ENCODE peak calls at places on chromosomes 13 and 19, in eight cellular contexts. One of them, this sample, is unnamed.

GRCh38 chr19:15159251-15159650 is 41.5 kb downstream of the NOTCH3 start:
- ATAC-seq in upper lobe of right lung: no peak
- ATAC-seq in mucosa of descending colon: no peak
- ATAC-seq in lower lobe of right lung: no peak
- ATAC-seq in psoas muscle: no peak
- ATAC-seq in naive thymus-derived CD4-positive, alpha-beta T cell: no peak
- ATAC-seq in upper lobe of left lung: no peak
- ATAC-seq in heart left ventricle: no peak
- ATAC-seq in this sample: no peak

GRCh38 chr19:32720936-32721250 is 1.3 kb downstream of the TDRD12 start:
- ATAC-seq in mucosa of descending colon: no peak
- ATAC-seq in lower lobe of right lung: peak; percentile 17
- ATAC-seq in upper lobe of right lung: no peak
- ATAC-seq in naive thymus-derived CD4-positive, alpha-beta T cell: no peak
- ATAC-seq in psoas muscle: no peak
- ATAC-seq in heart left ventricle: no peak
- ATAC-seq in upper lobe of left lung: no peak
- ATAC-seq in this sample: no peak

GRCh38 chr13:72384186-72384823 is 343.1 kb downstream of the MZT1 start:
- ATAC-seq in heart left ventricle: no peak
- ATAC-seq in psoas muscle: no peak
- ATAC-seq in naive thymus-derived CD4-positive, alpha-beta T cell: no peak
- ATAC-seq in mucosa of descending colon: no peak
- ATAC-seq in upper lobe of left lung: no peak
- ATAC-seq in upper lobe of right lung: no peak
- ATAC-seq in lower lobe of right lung: no peak
- ATAC-seq in this sample: no peak

GRCh38 chr19:23547816-23548430 is 139.1 kb downstream of the ZNF675 start:
- ATAC-seq in mucosa of descending colon: no peak
- ATAC-seq in upper lobe of left lung: no peak
- ATAC-seq in psoas muscle: no peak
- ATAC-seq in lower lobe of right lung: no peak
- ATAC-seq in heart left ventricle: no peak
- ATAC-seq in upper lobe of right lung: no peak
- ATAC-seq in naive thymus-derived CD4-positive, alpha-beta T cell: no peak
- ATAC-seq in this sample: no peak

GRCh38 chr19:18408053-18408476 is 10.6 kb upstream of the LRRC25 start:
- ATAC-seq in psoas muscle: peak; percentile 42
- ATAC-seq in upper lobe of right lung: peak; percentile 82
- ATAC-seq in naive thymus-derived CD4-positive, alpha-beta T cell: peak; percentile 40
- ATAC-seq in heart left ventricle: peak; percentile 22
- ATAC-seq in upper lobe of left lung: peak; percentile 36
- ATAC-seq in mucosa of descending colon: peak; percentile 84
- ATAC-seq in lower lobe of right lung: peak; percentile 71
- ATAC-seq in this sample: no peak

GRCh38 chr13:81551036-81551435 is 1210.1 kb upstream of the SPRY2 start:
- ATAC-seq in naive thymus-derived CD4-positive, alpha-beta T cell: no peak
- ATAC-seq in upper lobe of left lung: no peak
- ATAC-seq in heart left ventricle: no peak
- ATAC-seq in psoas muscle: no peak
- ATAC-seq in upper lobe of right lung: no peak
- ATAC-seq in mucosa of descending colon: no peak
- ATAC-seq in lower lobe of right lung: no peak
- ATAC-seq in this sample: no peak

GRCh38 chr13:110471833-110472162 is 89.7 kb downstream of the RAB20 start:
- ATAC-seq in psoas muscle: peak; percentile 43
- ATAC-seq in upper lobe of right lung: peak; percentile 78
- ATAC-seq in mucosa of descending colon: peak; percentile 74
- ATAC-seq in heart left ventricle: peak; percentile 86
- ATAC-seq in lower lobe of right lung: peak; percentile 79
- ATAC-seq in naive thymus-derived CD4-positive, alpha-beta T cell: peak; percentile 89
- ATAC-seq in upper lobe of left lung: peak; percentile 80
- ATAC-seq in this sample: peak; percentile 65

GRCh38 chr19:29813665-29814064 is 1.9 kb downstream of the CCNE1 start:
- ATAC-seq in upper lobe of left lung: no peak
- ATAC-seq in mucosa of descending colon: no peak
- ATAC-seq in naive thymus-derived CD4-positive, alpha-beta T cell: no peak
- ATAC-seq in lower lobe of right lung: no peak
- ATAC-seq in upper lobe of right lung: no peak
- ATAC-seq in psoas muscle: no peak
- ATAC-seq in heart left ventricle: no peak
- ATAC-seq in this sample: no peak

GRCh38 chr13:113646376-113646775 is 11.6 kb downstream of the ATP4B start:
- ATAC-seq in mucosa of descending colon: peak; percentile 60
- ATAC-seq in upper lobe of left lung: no peak
- ATAC-seq in psoas muscle: no peak
- ATAC-seq in naive thymus-derived CD4-positive, alpha-beta T cell: no peak
- ATAC-seq in upper lobe of right lung: no peak
- ATAC-seq in lower lobe of right lung: no peak
- ATAC-seq in heart left ventricle: no peak
- ATAC-seq in this sample: no peak

GRCh38 chr13:98829541-98829940 is 77.1 kb upstream of the SLC15A1 start:
- ATAC-seq in heart left ventricle: no peak
- ATAC-seq in naive thymus-derived CD4-positive, alpha-beta T cell: no peak
- ATAC-seq in psoas muscle: no peak
- ATAC-seq in mucosa of descending colon: no peak
- ATAC-seq in upper lobe of left lung: no peak
- ATAC-seq in upper lobe of right lung: no peak
- ATAC-seq in lower lobe of right lung: no peak
- ATAC-seq in this sample: no peak

GRCh38 chr19:13122275-13122878 is 4.3 kb downstream of the NACC1 start:
- ATAC-seq in heart left ventricle: no peak
- ATAC-seq in naive thymus-derived CD4-positive, alpha-beta T cell: no peak
- ATAC-seq in psoas muscle: no peak
- ATAC-seq in lower lobe of right lung: no peak
- ATAC-seq in mucosa of descending colon: no peak
- ATAC-seq in upper lobe of right lung: no peak
- ATAC-seq in upper lobe of left lung: no peak
- ATAC-seq in this sample: no peak

GRCh38 chr19:56681702-56682101 is 10.1 kb upstream of the ZNF835 start:
- ATAC-seq in upper lobe of left lung: no peak
- ATAC-seq in upper lobe of right lung: no peak
- ATAC-seq in lower lobe of right lung: no peak
- ATAC-seq in psoas muscle: no peak
- ATAC-seq in naive thymus-derived CD4-positive, alpha-beta T cell: no peak
- ATAC-seq in heart left ventricle: no peak
- ATAC-seq in mucosa of descending colon: no peak
- ATAC-seq in this sample: no peak

GRCh38 chr19:56683119-56683518 is 11.6 kb upstream of the ZNF835 start:
- ATAC-seq in upper lobe of left lung: no peak
- ATAC-seq in heart left ventricle: no peak
- ATAC-seq in upper lobe of right lung: no peak
- ATAC-seq in psoas muscle: no peak
- ATAC-seq in naive thymus-derived CD4-positive, alpha-beta T cell: no peak
- ATAC-seq in lower lobe of right lung: no peak
- ATAC-seq in mucosa of descending colon: no peak
- ATAC-seq in this sample: no peak

DNA sequence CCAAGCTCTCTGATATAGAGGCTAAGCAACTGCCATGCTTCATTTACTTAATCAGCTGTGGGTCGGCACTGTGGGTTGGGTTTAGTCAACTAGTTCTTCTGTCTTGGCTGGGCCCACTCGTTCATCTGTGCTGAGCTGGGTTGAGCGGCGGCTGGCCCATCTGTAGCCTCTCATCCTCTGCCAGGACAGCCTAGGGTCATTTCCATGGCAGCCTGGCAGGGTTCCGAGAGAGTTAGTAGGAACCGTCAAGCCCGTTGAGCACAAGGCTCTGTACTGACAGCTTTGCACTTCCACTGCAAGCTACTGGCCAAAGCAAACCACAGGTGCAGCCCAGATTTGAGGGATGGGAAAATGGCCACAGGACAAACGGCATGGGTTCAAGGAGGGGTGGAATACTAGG is 6.6 kb upstream of the ZNF835 start:
- ATAC-seq in heart left ventricle: no peak
- ATAC-seq in upper lobe of right lung: no peak
- ATAC-seq in mucosa of descending colon: no peak
- ATAC-seq in upper lobe of left lung: no peak
- ATAC-seq in psoas muscle: no peak
- ATAC-seq in lower lobe of right lung: no peak
- ATAC-seq in naive thymus-derived CD4-positive, alpha-beta T cell: no peak
- ATAC-seq in this sample: no peak
- H3K9me3 ChIP-seq in heart left ventricle: no peaks in the 10 kb centered on the region
- H3K9me3 ChIP-seq in upper lobe of right lung: no peaks in the 10 kb centered on the region
- H3K9me3 ChIP-seq in mucosa of descending colon: peaks cover 56% of the 10 kb centered on the region
- H3K9me3 ChIP-seq in upper lobe of left lung: no peaks in the 10 kb centered on the region
- H3K9me3 ChIP-seq in psoas muscle: peaks cover 3% of the 10 kb centered on the region
- H3K9me3 ChIP-seq in lower lobe of right lung: no peaks in the 10 kb centered on the region
- H3K9me3 ChIP-seq in naive thymus-derived CD4-positive, alpha-beta T cell: no peaks in the 10 kb centered on the region
- H3K9me3 ChIP-seq in this sample: no peaks in the 10 kb centered on the region

GRCh38 chr13:19185086-19185864 is 3.7 kb upstream of the TUBA3C start:
- ATAC-seq in naive thymus-derived CD4-positive, alpha-beta T cell: no peak
- ATAC-seq in mucosa of descending colon: no peak
- ATAC-seq in upper lobe of right lung: peak; percentile 51
- ATAC-seq in lower lobe of right lung: peak; percentile 25
- ATAC-seq in psoas muscle: no peak
- ATAC-seq in upper lobe of left lung: no peak
- ATAC-seq in heart left ventricle: no peak
- ATAC-seq in this sample: no peak
- H3K9me3 ChIP-seq in naive thymus-derived CD4-positive, alpha-beta T cell: no peaks in the 10 kb centered on the region
- H3K9me3 ChIP-seq in mucosa of descending colon: peaks cover 60% of the 10 kb centered on the region
- H3K9me3 ChIP-seq in upper lobe of right lung: no peaks in the 10 kb centered on the region
- H3K9me3 ChIP-seq in lower lobe of right lung: no peaks in the 10 kb centered on the region
- H3K9me3 ChIP-seq in psoas muscle: no peaks in the 10 kb centered on the region
- H3K9me3 ChIP-seq in upper lobe of left lung: no peaks in the 10 kb centered on the region
- H3K9me3 ChIP-seq in heart left ventricle: no peaks in the 10 kb centered on the region
- H3K9me3 ChIP-seq in this sample: peaks cover 5% of the 10 kb centered on the region

GRCh38 chr19:46967578-46968018 is 52.0 kb upstream of the NPAS1 start:
- ATAC-seq in upper lobe of right lung: peak; percentile 85
- ATAC-seq in psoas muscle: peak; percentile 68
- ATAC-seq in lower lobe of right lung: peak; percentile 78
- ATAC-seq in mucosa of descending colon: peak; percentile 98
- ATAC-seq in upper lobe of left lung: peak; percentile 83
- ATAC-seq in naive thymus-derived CD4-positive, alpha-beta T cell: peak; percentile 83
- ATAC-seq in heart left ventricle: peak; percentile 91
- ATAC-seq in this sample: peak; percentile 70

GRCh38 chr19:46974181-46974580 is 45.5 kb upstream of the NPAS1 start:
- ATAC-seq in mucosa of descending colon: no peak
- ATAC-seq in upper lobe of right lung: no peak
- ATAC-seq in upper lobe of left lung: no peak
- ATAC-seq in lower lobe of right lung: no peak
- ATAC-seq in naive thymus-derived CD4-positive, alpha-beta T cell: no peak
- ATAC-seq in heart left ventricle: no peak
- ATAC-seq in psoas muscle: no peak
- ATAC-seq in this sample: no peak

GRCh38 chr19:46972301-46972700 is 47.3 kb upstream of the NPAS1 start:
- ATAC-seq in psoas muscle: no peak
- ATAC-seq in mucosa of descending colon: no peak
- ATAC-seq in naive thymus-derived CD4-positive, alpha-beta T cell: no peak
- ATAC-seq in lower lobe of right lung: no peak
- ATAC-seq in upper lobe of right lung: no peak
- ATAC-seq in upper lobe of left lung: peak; percentile 16
- ATAC-seq in heart left ventricle: no peak
- ATAC-seq in this sample: peak; percentile 32

GRCh38 chr19:46975011-46975917 is 44.4 kb upstream of the NPAS1 start:
- ATAC-seq in mucosa of descending colon: no peak
- ATAC-seq in upper lobe of left lung: no peak
- ATAC-seq in upper lobe of right lung: no peak
- ATAC-seq in psoas muscle: no peak
- ATAC-seq in heart left ventricle: no peak
- ATAC-seq in lower lobe of right lung: no peak
- ATAC-seq in naive thymus-derived CD4-positive, alpha-beta T cell: no peak
- ATAC-seq in this sample: no peak

GRCh38 chr19:46970815-46971214 is 48.8 kb upstream of the NPAS1 start:
- ATAC-seq in lower lobe of right lung: no peak
- ATAC-seq in upper lobe of left lung: no peak
- ATAC-seq in mucosa of descending colon: no peak
- ATAC-seq in heart left ventricle: peak; percentile 84
- ATAC-seq in psoas muscle: peak; percentile 86
- ATAC-seq in naive thymus-derived CD4-positive, alpha-beta T cell: no peak
- ATAC-seq in upper lobe of right lung: no peak
- ATAC-seq in this sample: no peak
- H3K9me3 ChIP-seq in lower lobe of right lung: no peaks in the 10 kb centered on the region
- H3K9me3 ChIP-seq in upper lobe of left lung: no peaks in the 10 kb centered on the region
- H3K9me3 ChIP-seq in mucosa of descending colon: no peaks in the 10 kb centered on the region
- H3K9me3 ChIP-seq in heart left ventricle: no peaks in the 10 kb centered on the region
- H3K9me3 ChIP-seq in psoas muscle: no peaks in the 10 kb centered on the region
- H3K9me3 ChIP-seq in naive thymus-derived CD4-positive, alpha-beta T cell: no peaks in the 10 kb centered on the region
- H3K9me3 ChIP-seq in upper lobe of right lung: no peaks in the 10 kb centered on the region
- H3K9me3 ChIP-seq in this sample: no peaks in the 10 kb centered on the region

GRCh38 chr13:19159181-19159580 is 22.4 kb downstream of the TUBA3C start:
- ATAC-seq in lower lobe of right lung: no peak
- ATAC-seq in naive thymus-derived CD4-positive, alpha-beta T cell: no peak
- ATAC-seq in upper lobe of right lung: no peak
- ATAC-seq in mucosa of descending colon: no peak
- ATAC-seq in upper lobe of left lung: no peak
- ATAC-seq in heart left ventricle: no peak
- ATAC-seq in psoas muscle: no peak
- ATAC-seq in this sample: no peak

GRCh38 chr13:19157461-19157860 is 24.2 kb downstream of the TUBA3C start:
- ATAC-seq in naive thymus-derived CD4-positive, alpha-beta T cell: no peak
- ATAC-seq in mucosa of descending colon: no peak
- ATAC-seq in heart left ventricle: no peak
- ATAC-seq in upper lobe of left lung: no peak
- ATAC-seq in psoas muscle: no peak
- ATAC-seq in lower lobe of right lung: no peak
- ATAC-seq in upper lobe of right lung: no peak
- ATAC-seq in this sample: no peak

GRCh38 chr13:19158006-19158405 is 23.6 kb downstream of the TUBA3C start:
- ATAC-seq in heart left ventricle: no peak
- ATAC-seq in naive thymus-derived CD4-positive, alpha-beta T cell: peak; percentile 14
- ATAC-seq in mucosa of descending colon: no peak
- ATAC-seq in psoas muscle: no peak
- ATAC-seq in upper lobe of left lung: no peak
- ATAC-seq in lower lobe of right lung: no peak
- ATAC-seq in upper lobe of right lung: no peak
- ATAC-seq in this sample: no peak

GRCh38 chr13:19159761-19160420 is 21.7 kb downstream of the TUBA3C start:
- ATAC-seq in upper lobe of left lung: no peak
- ATAC-seq in psoas muscle: no peak
- ATAC-seq in mucosa of descending colon: no peak
- ATAC-seq in lower lobe of right lung: no peak
- ATAC-seq in heart left ventricle: no peak
- ATAC-seq in naive thymus-derived CD4-positive, alpha-beta T cell: no peak
- ATAC-seq in upper lobe of right lung: no peak
- ATAC-seq in this sample: no peak

DNA sequence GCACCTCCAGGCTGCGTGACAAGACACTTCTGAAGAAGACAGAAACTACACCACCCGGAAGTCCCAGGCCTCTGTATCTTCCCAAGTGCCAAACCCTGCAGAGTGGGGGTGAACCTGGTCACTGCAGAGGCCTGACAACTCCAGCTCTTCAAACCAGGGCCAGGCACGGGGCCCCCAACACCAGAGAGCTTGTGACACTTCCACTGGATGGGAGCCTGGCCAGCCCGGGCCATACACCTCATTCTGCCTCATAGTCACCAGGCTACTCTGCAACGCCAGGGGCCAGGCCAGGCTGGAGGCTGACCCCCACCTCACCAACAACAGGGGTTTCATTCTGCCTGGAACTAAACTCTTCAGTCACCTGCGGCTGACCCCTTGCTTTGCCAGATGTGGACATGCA is 23.1 kb downstream of the TUBA3C start:
- ATAC-seq in mucosa of descending colon: no peak
- ATAC-seq in naive thymus-derived CD4-positive, alpha-beta T cell: no peak
- ATAC-seq in upper lobe of right lung: no peak
- ATAC-seq in upper lobe of left lung: no peak
- ATAC-seq in lower lobe of right lung: no peak
- ATAC-seq in heart left ventricle: no peak
- ATAC-seq in psoas muscle: no peak
- ATAC-seq in this sample: no peak
- H3K9me3 ChIP-seq in mucosa of descending colon: peaks cover 79% of the 10 kb centered on the region
- H3K9me3 ChIP-seq in naive thymus-derived CD4-positive, alpha-beta T cell: no peaks in the 10 kb centered on the region
- H3K9me3 ChIP-seq in upper lobe of right lung: no peaks in the 10 kb centered on the region
- H3K9me3 ChIP-seq in upper lobe of left lung: no peaks in the 10 kb centered on the region
- H3K9me3 ChIP-seq in lower lobe of right lung: no peaks in the 10 kb centered on the region
- H3K9me3 ChIP-seq in heart left ventricle: peaks cover 9% of the 10 kb centered on the region
- H3K9me3 ChIP-seq in psoas muscle: no peaks in the 10 kb centered on the region
- H3K9me3 ChIP-seq in this sample: no peaks in the 10 kb centered on the region